ENCODE peak calls at places on chromosomes 12 and 14, in six cellular contexts. One of them, this sample, is unnamed.

GRCh38 chr14:80364274-80364673 is 153.0 kb upstream of the DIO2 start:
- DNase-seq in mesenchymal stem cell: peak
- DNase-seq in IMR-90: peak
- DNase-seq in H1: no peak
- DNase-seq in H9: no peak
- DNase-seq in trophoblast cell: peak
- DNase-seq in this sample: no peak

GRCh38 chr12:93846936-93847516 is 169.9 kb downstream of the CRADD start:
- DNase-seq in trophoblast cell: peak
- DNase-seq in IMR-90: no peak
- DNase-seq in mesenchymal stem cell: no peak
- DNase-seq in H1: no peak
- DNase-seq in H9: no peak
- DNase-seq in this sample: no peak

GRCh38 chr14:70254476-70254961 is 65.8 kb upstream of the SLC8A3 start:
- DNase-seq in mesenchymal stem cell: peak
- DNase-seq in IMR-90: peak
- DNase-seq in trophoblast cell: peak
- DNase-seq in H1: no peak
- DNase-seq in H9: peak
- DNase-seq in this sample: peak

GRCh38 chr14:28163897-28164296 is 602.7 kb upstream of the FOXG1 start:
- DNase-seq in H9: no peak
- DNase-seq in IMR-90: no peak
- DNase-seq in trophoblast cell: no peak
- DNase-seq in mesenchymal stem cell: no peak
- DNase-seq in H1: no peak
- DNase-seq in this sample: no peak

GRCh38 chr12:97681612-97682504 is 219.3 kb downstream of the RMST start:
- DNase-seq in H9: no peak
- DNase-seq in IMR-90: no peak
- DNase-seq in H1: no peak
- DNase-seq in mesenchymal stem cell: no peak
- DNase-seq in trophoblast cell: no peak
- DNase-seq in this sample: no peak

GRCh38 chr14:105026789-105027563 is 6.1 kb upstream of the CDCA4 start:
- DNase-seq in H9: no peak
- DNase-seq in mesenchymal stem cell: no peak
- DNase-seq in H1: no peak
- DNase-seq in trophoblast cell: peak
- DNase-seq in IMR-90: peak
- DNase-seq in this sample: no peak

GRCh38 chr14:34722723-34723545 is 8.5 kb upstream of the CFL2 start:
- DNase-seq in mesenchymal stem cell: peak
- DNase-seq in H9: peak
- DNase-seq in trophoblast cell: peak
- DNase-seq in IMR-90: peak
- DNase-seq in H1: no peak
- DNase-seq in this sample: peak

GRCh38 chr12:7092229-7092985 is at the start of gene C1R:
- DNase-seq in trophoblast cell: peak
- DNase-seq in IMR-90: peak
- DNase-seq in mesenchymal stem cell: peak
- DNase-seq in H1: no peak
- DNase-seq in H9: peak
- DNase-seq in this sample: peak

GRCh38 chr12:82660541-82661325 is 26.0 kb upstream of the TMTC2 start:
- DNase-seq in mesenchymal stem cell: peak
- DNase-seq in IMR-90: no peak
- DNase-seq in trophoblast cell: no peak
- DNase-seq in H1: no peak
- DNase-seq in H9: no peak
- DNase-seq in this sample: no peak

GRCh38 chr12:44403185-44403584 is 472.9 kb downstream of the NELL2 start:
- DNase-seq in H9: no peak
- DNase-seq in H1: no peak
- DNase-seq in mesenchymal stem cell: no peak
- DNase-seq in IMR-90: no peak
- DNase-seq in trophoblast cell: no peak
- DNase-seq in this sample: no peak

GRCh38 chr12:98417303-98417702 is 98.1 kb upstream of the TMPO start:
- DNase-seq in H1: no peak
- DNase-seq in mesenchymal stem cell: no peak
- DNase-seq in trophoblast cell: no peak
- DNase-seq in IMR-90: no peak
- DNase-seq in H9: no peak
- DNase-seq in this sample: no peak

GRCh38 chr12:48973531-48973930 is 2.0 kb upstream of the WNT10B start:
- DNase-seq in H1: no peak
- DNase-seq in trophoblast cell: peak
- DNase-seq in mesenchymal stem cell: no peak
- DNase-seq in H9: no peak
- DNase-seq in IMR-90: no peak
- DNase-seq in this sample: no peak

GRCh38 chr12:121579981-121580868 is 598 bp downstream of the KDM2B start:
- DNase-seq in trophoblast cell: peak
- DNase-seq in IMR-90: peak
- DNase-seq in H9: peak
- DNase-seq in mesenchymal stem cell: peak
- DNase-seq in H1: peak
- DNase-seq in this sample: peak

GRCh38 chr12:104888456-104888855 is 69.6 kb downstream of the SLC41A2 start:
- DNase-seq in IMR-90: no peak
- DNase-seq in mesenchymal stem cell: no peak
- DNase-seq in trophoblast cell: peak
- DNase-seq in H9: no peak
- DNase-seq in H1: no peak
- DNase-seq in this sample: no peak

GRCh38 chr14:64974563-64974962 is 2.4 kb upstream of the RAB15 start:
- DNase-seq in IMR-90: no peak
- DNase-seq in H9: peak
- DNase-seq in H1: no peak
- DNase-seq in mesenchymal stem cell: no peak
- DNase-seq in trophoblast cell: no peak
- DNase-seq in this sample: no peak

GRCh38 chr12:49138587-49138986 is 7.4 kb upstream of the TUBA1B start:
- DNase-seq in trophoblast cell: no peak
- DNase-seq in H1: no peak
- DNase-seq in mesenchymal stem cell: no peak
- DNase-seq in H9: no peak
- DNase-seq in IMR-90: no peak
- DNase-seq in this sample: no peak

GRCh38 chr12:71686658-71687025 is 760 bp downstream of the TMEM19 start:
- DNase-seq in H9: no peak
- DNase-seq in trophoblast cell: no peak
- DNase-seq in H1: no peak
- DNase-seq in mesenchymal stem cell: no peak
- DNase-seq in IMR-90: peak
- DNase-seq in this sample: no peak

GRCh38 chr14:54169254-54169924 is 212.8 kb upstream of the BMP4 start:
- DNase-seq in mesenchymal stem cell: peak
- DNase-seq in trophoblast cell: no peak
- DNase-seq in H1: no peak
- DNase-seq in H9: no peak
- DNase-seq in IMR-90: peak
- DNase-seq in this sample: no peak
- H3K14ac ChIP-seq in mesenchymal stem cell: no peak
- H3K14ac ChIP-seq in trophoblast cell: no peak
- H3K14ac ChIP-seq in H1: no peak
- H3K14ac ChIP-seq in H9: no peak
- H3K14ac ChIP-seq in IMR-90: no peak
- H3K14ac ChIP-seq in this sample: no peak

GRCh38 chr12:124536613-124537012 is 30.8 kb downstream of the NCOR2 start:
- DNase-seq in trophoblast cell: no peak
- DNase-seq in mesenchymal stem cell: peak
- DNase-seq in H9: no peak
- DNase-seq in H1: no peak
- DNase-seq in IMR-90: peak
- DNase-seq in this sample: no peak
- H3K14ac ChIP-seq in trophoblast cell: no peak
- H3K14ac ChIP-seq in mesenchymal stem cell: peak
- H3K14ac ChIP-seq in H9: no peak
- H3K14ac ChIP-seq in H1: no peak
- H3K14ac ChIP-seq in IMR-90: peak
- H3K14ac ChIP-seq in this sample: no peak

GRCh38 chr12:78248321-78248720 is 417.6 kb downstream of the NAV3 start:
- DNase-seq in trophoblast cell: peak
- DNase-seq in IMR-90: no peak
- DNase-seq in mesenchymal stem cell: no peak
- DNase-seq in H9: no peak
- DNase-seq in H1: no peak
- DNase-seq in this sample: no peak
- H3K14ac ChIP-seq in trophoblast cell: no peak
- H3K14ac ChIP-seq in IMR-90: no peak
- H3K14ac ChIP-seq in mesenchymal stem cell: no peak
- H3K14ac ChIP-seq in H9: no peak
- H3K14ac ChIP-seq in H1: no peak
- H3K14ac ChIP-seq in this sample: no peak

GRCh38 chr14:73613046-73613383 is 698 bp downstream of the ACOT6 start:
- DNase-seq in mesenchymal stem cell: no peak
- DNase-seq in H9: no peak
- DNase-seq in trophoblast cell: no peak
- DNase-seq in IMR-90: no peak
- DNase-seq in H1: no peak
- DNase-seq in this sample: no peak

GRCh38 chr14:73612339-73613045 is at the start of gene ACOT6:
- DNase-seq in H9: peak
- DNase-seq in mesenchymal stem cell: peak
- DNase-seq in H1: no peak
- DNase-seq in trophoblast cell: peak
- DNase-seq in IMR-90: peak
- DNase-seq in this sample: peak

GRCh38 chr14:73607241-73607640 is 5.1 kb upstream of the ACOT6 start:
- DNase-seq in mesenchymal stem cell: no peak
- DNase-seq in trophoblast cell: no peak
- DNase-seq in H9: no peak
- DNase-seq in IMR-90: no peak
- DNase-seq in H1: no peak
- DNase-seq in this sample: no peak

GRCh38 chr14:73613419-73613963 is 1.2 kb downstream of the ACOT6 start:
- DNase-seq in IMR-90: no peak
- DNase-seq in trophoblast cell: peak
- DNase-seq in H1: no peak
- DNase-seq in H9: no peak
- DNase-seq in mesenchymal stem cell: no peak
- DNase-seq in this sample: no peak

GRCh38 chr14:73610692-73611091 is 1.6 kb upstream of the ACOT6 start:
- DNase-seq in trophoblast cell: no peak
- DNase-seq in mesenchymal stem cell: peak
- DNase-seq in H1: no peak
- DNase-seq in IMR-90: peak
- DNase-seq in H9: no peak
- DNase-seq in this sample: no peak
- H3K14ac ChIP-seq in trophoblast cell: no peak
- H3K14ac ChIP-seq in mesenchymal stem cell: no peak
- H3K14ac ChIP-seq in H1: no peak
- H3K14ac ChIP-seq in IMR-90: no peak
- H3K14ac ChIP-seq in H9: no peak
- H3K14ac ChIP-seq in this sample: no peak

GRCh38 chr14:50667491-50668007 is 557 bp downstream of the SAV1 start:
- DNase-seq in H1: no peak
- DNase-seq in H9: peak
- DNase-seq in trophoblast cell: peak
- DNase-seq in mesenchymal stem cell: no peak
- DNase-seq in IMR-90: no peak
- DNase-seq in this sample: peak
- H3K14ac ChIP-seq in H1: no peak
- H3K14ac ChIP-seq in H9: peak
- H3K14ac ChIP-seq in trophoblast cell: peak
- H3K14ac ChIP-seq in mesenchymal stem cell: peak
- H3K14ac ChIP-seq in IMR-90: peak
- H3K14ac ChIP-seq in this sample: no peak

DNA sequence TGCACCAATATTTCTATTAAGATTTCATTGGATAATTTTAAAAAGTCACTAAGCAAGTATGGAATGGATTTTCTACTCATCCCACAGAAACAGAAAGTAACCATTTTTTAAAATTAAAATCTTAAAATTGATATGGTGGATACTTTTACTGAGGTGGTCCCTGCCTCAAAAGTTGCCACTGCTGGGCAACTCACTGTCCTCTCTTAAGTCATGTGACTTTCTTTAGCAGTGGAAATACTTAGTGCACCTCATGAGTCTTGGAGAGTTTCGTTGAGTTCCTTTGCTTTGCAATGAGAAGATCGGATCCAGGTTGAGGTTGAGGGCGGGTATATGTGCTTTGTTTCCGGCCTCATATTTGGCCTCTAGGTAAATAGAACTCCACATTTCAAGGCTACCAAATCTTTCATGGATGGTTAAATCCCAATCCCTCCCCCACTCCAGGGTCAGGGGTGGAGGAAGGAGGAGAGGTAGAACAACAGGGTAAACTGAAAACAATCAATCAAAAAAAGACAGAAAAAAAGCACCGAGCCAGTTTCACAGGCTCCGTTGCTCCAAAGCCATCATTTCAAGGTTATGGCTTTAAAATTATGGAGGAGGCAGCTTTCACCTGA is 39.5 kb upstream of the DUSP6 start:
- DNase-seq in H9: no peak
- DNase-seq in IMR-90: no peak
- DNase-seq in mesenchymal stem cell: no peak
- DNase-seq in H1: no peak
- DNase-seq in trophoblast cell: no peak
- DNase-seq in this sample: no peak
- H3K14ac ChIP-seq in H9: no peak
- H3K14ac ChIP-seq in IMR-90: peak
- H3K14ac ChIP-seq in mesenchymal stem cell: no peak
- H3K14ac ChIP-seq in H1: no peak
- H3K14ac ChIP-seq in trophoblast cell: no peak
- H3K14ac ChIP-seq in this sample: no peak

This sample was measured in neuronal stem cell.